ENCODE peak calls at places on chromosomes 4 and X, in eight cellular contexts. H, S, V, X, W, O, I and Q are unnamed samples.

GRCh38 chr4:56271121-56271520 is 116.2 kb downstream of the AASDH start:
- DNase-seq in S (no peak), O (no peak), W (no peak), V (no peak), X (no peak), H (no peak), I (no peak), Q (no peak)

GRCh38 chr4:55386840-55387239 is 8.9 kb upstream of the TMEM165 start:
- DNase-seq in S (no peak), H (no peak), X (no peak), W (no peak), I (no peak), V (no peak), O (no peak), Q (no peak)

GRCh38 chrX:32155044-32155638 is 1056.2 kb downstream of the DMD start:
- DNase-seq in X (no peak), I (peak; percentile 13), H (no peak), S (no peak), W (no peak), O (peak; percentile 30), V (no peak), Q (no peak)

GRCh38 chr4:3372933-3373465 is 68.8 kb upstream of the HGFAC start:
- DNase-seq in X (no peak), V (no peak), W (peak; percentile 92), S (no peak), O (peak; percentile 55), I (no peak), H (no peak), Q (no peak)

GRCh38 chrX:42680651-42681050 is 97.3 kb downstream of the PPP1R2C start:
- DNase-seq in O (no peak), I (peak; percentile 39), X (peak; percentile 3), S (no peak), H (no peak), W (no peak), V (peak; percentile 53), Q (no peak)

GRCh38 chr4:185589067-185589844 is 53.9 kb upstream of the PDLIM3 start:
- DNase-seq in S (peak; percentile 47), O (no peak), X (no peak), V (no peak), I (no peak), W (peak; percentile 2), H (no peak), Q (no peak)

GRCh38 chr4:6730603-6731300 is 14.8 kb downstream of the BLOC1S4 start:
- DNase-seq in X (no peak), H (no peak), I (peak; percentile 29), V (peak; percentile 31), S (no peak), W (peak; percentile 85), O (no peak), Q (no peak)

GRCh38 chr4:87985097-87985886 is 9.8 kb downstream of the SPP1 start:
- DNase-seq in H (peak; percentile 62), I (peak; percentile 80), V (peak; percentile 81), S (peak; percentile 35), W (no peak), X (peak; percentile 46), O (peak; percentile 85), Q (no peak)

GRCh38 chr4:98625399-98625798 is 33.0 kb downstream of the TSPAN5 start:
- DNase-seq in I (no peak), O (no peak), V (no peak), W (no peak), X (no peak), H (no peak), S (no peak), Q (no peak)

GRCh38 chrX:110442631-110443030 is 84.0 kb downstream of the RTL9 start:
- DNase-seq in H (peak; percentile 80), W (no peak), X (peak; percentile 15), I (peak; percentile 65), O (no peak), V (peak; percentile 71), S (peak; percentile 11), Q (no peak)

GRCh38 chr4:13546855-13547562 is 2.7 kb upstream of the NKX3-2 start:
- DNase-seq in W (peak; percentile 84), S (no peak), O (no peak), H (no peak), I (peak; percentile 80), V (peak; percentile 80), X (peak; percentile 66), Q (no peak)

GRCh38 chr4:3364199-3364598 is 71.4 kb downstream of the RGS12 start:
- DNase-seq in W (no peak), O (no peak), I (no peak), H (no peak), V (no peak), X (no peak), S (no peak), Q (no peak)

GRCh38 chrX:119015407-119016242 is 41.2 kb downstream of the LONRF3 start:
- DNase-seq in V (no peak), X (no peak), W (no peak), H (peak; percentile 11), O (peak; percentile 11), I (no peak), S (peak; percentile 80), Q (no peak)

GRCh38 chrX:20739038-20739745 is 472.5 kb upstream of the RPS6KA3 start:
- DNase-seq in O (no peak), H (peak; percentile 56), I (no peak), S (no peak), W (no peak), V (no peak), X (no peak), Q (no peak)

GRCh38 chrX:20743054-20743453 is 476.3 kb upstream of the RPS6KA3 start:
- DNase-seq in S (no peak), H (no peak), O (no peak), V (no peak), I (no peak), X (no peak), W (no peak), Q (no peak)

GRCh38 chrX:20742106-20742505 is 475.4 kb upstream of the RPS6KA3 start:
- DNase-seq in I (no peak), W (no peak), H (no peak), S (no peak), X (no peak), O (no peak), V (no peak), Q (no peak)

DNA sequence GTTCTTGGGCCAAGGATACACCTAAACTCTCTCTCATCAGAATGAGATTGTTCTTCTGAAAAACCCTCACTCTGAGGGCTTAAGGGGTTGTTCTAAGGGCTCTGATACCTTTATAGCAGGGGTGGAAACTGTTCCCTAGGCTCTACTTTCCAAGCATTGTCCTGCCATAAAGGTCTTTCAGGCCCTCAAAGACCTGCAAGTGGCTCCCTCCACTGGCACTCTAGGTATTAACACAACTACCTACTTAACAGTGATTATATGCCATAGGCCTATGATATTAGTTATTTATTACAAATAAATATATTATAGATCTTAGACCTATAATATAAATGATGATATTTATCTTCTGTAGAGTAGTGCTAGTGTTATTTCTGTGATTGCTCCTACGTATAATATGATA is 473.7 kb upstream of the RPS6KA3 start:
- DNase-seq in H (no peak), X (no peak), W (no peak), I (peak; percentile 33), V (no peak), O (no peak), S (no peak), Q (no peak)
- TF ChIP-seq CTCF in H (no peak), X (no peak), W (no peak), I (peak; percentile 56), V (peak; percentile 72), O (no peak), S (no peak), Q (no peak)

DNA sequence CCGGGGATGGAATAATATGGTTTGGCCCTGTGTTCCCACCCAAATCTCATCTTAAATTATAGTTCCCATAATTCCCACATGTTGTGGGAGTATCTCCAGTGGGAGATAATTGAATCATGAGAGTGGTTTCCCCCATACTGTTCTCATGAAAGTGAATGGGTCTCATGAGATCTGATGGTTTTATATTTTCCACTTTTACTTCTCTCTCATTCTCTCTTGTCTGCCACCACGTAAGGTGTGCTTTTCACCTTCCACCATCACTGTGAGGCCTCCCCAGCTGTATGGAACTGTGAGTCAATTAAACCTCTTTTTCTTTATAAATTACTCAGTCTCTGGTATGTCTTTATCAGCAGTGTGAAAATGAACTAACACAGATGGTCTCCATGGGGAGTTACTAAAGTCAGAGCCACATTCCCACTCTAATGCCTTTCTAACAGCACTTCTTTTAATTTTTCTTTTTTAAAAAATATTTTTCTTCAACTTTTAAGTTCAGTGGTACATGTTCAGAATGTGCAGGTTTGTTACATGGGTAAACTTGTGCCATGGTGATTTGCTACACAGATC is 306.6 kb downstream of the DTHD1 start:
- DNase-seq in W (no peak), S (no peak), I (no peak), V (no peak), H (no peak), X (no peak), O (no peak), Q (no peak)
- TF ChIP-seq CTCF in W (no peak), S (no peak), I (no peak), V (no peak), H (no peak), X (no peak), O (no peak), Q (no peak)

GRCh38 chr4:184267206-184267608 is 49.5 kb upstream of the ENPP6 start:
- DNase-seq in W (peak; percentile 50), S (no peak), H (peak; percentile 53), V (peak; percentile 0), O (no peak), X (no peak), I (no peak), Q (no peak)

GRCh38 chr4:184270808-184271413 is 53.2 kb upstream of the ENPP6 start:
- DNase-seq in V (peak; percentile 6), H (no peak), I (no peak), X (no peak), O (no peak), W (no peak), S (no peak), Q (no peak)

GRCh38 chr4:184267673-184268573 is 50.2 kb upstream of the ENPP6 start:
- DNase-seq in I (no peak), O (peak; percentile 30), H (peak; percentile 96), X (no peak), V (peak; percentile 5), W (peak; percentile 83), S (peak; percentile 97), Q (no peak)

GRCh38 chr4:184269879-184270430 is 52.3 kb upstream of the ENPP6 start:
- DNase-seq in X (no peak), V (peak; percentile 12), W (no peak), S (no peak), I (no peak), H (no peak), O (no peak), Q (no peak)

DNA sequence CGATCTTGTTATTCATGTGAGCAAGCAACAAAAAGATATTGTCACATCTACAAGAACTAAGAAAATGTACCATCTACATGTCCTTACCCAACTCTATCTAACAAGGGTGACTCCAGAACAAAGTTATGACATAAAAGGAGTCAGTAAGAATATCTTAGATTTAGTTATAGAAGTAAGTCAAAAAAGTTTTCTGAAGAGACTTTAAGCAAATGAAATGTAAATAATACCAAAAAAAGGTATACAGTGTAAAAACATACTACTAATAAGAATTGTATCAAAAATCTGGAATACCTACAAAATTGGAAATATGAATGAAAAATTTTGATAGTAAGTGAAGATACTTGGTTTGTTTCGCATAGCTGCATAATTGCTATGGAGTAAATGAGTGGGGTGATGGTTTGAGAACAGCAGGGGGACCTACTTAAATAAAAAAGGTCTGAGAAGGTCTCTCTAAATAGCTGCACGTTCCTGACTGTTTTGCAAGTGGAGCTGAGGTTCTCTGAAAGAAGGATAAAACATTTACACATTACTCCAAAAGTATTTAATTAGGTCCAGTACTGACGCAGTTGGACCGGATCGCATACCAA is 51.0 kb upstream of the ENPP6 start:
- DNase-seq in X (no peak), W (no peak), S (no peak), O (no peak), H (peak; percentile 53), V (peak; percentile 4), I (no peak), Q (no peak)
- TF ChIP-seq CTCF in X (no peak), W (no peak), S (peak; percentile 14), O (no peak), H (peak; percentile 26), V (peak; percentile 9), I (no peak), Q (no peak)

GRCh38 chr4:128512767-128513322 is 225.2 kb upstream of the PGRMC2 start:
- DNase-seq in O (no peak), I (peak; percentile 33), X (no peak), S (no peak), H (no peak), V (no peak), W (peak; percentile 64), Q (no peak)
- TF ChIP-seq CTCF in O (no peak), I (no peak), X (no peak), S (no peak), H (no peak), V (no peak), W (no peak), Q (no peak)